ENCODE peak calls at places on chromosome 5, in ten cellular contexts. Z, M, I, P, E, J, V, S, X and N are unnamed samples. For H3K4me1, the result is how much of the 10 kb centered on the place peaks cover.

GRCh38 chr5:128015978-128016377 is 67.6 kb upstream of the SLC12A2 start:
- DNase-seq in Z (no peak), V (no peak), M (no peak), J (no peak), P (no peak), E (no peak), S (no peak), X (peak), I (no peak), N (no peak)

GRCh38 chr5:139100825-139101224 is 97.3 kb downstream of the SIL1 start:
- DNase-seq in P (peak), X (peak), V (no peak), S (no peak), Z (no peak), I (no peak), M (no peak), J (no peak), E (peak), N (no peak)

GRCh38 chr5:68780299-68780960 is 313.4 kb upstream of the SLC30A5 start:
- DNase-seq in M (no peak), I (no peak), X (no peak), S (no peak), E (peak), J (no peak), Z (no peak), P (no peak), V (no peak), N (no peak)

GRCh38 chr5:131947445-131947844 is 2.0 kb upstream of the MEIKIN start:
- DNase-seq in E (no peak), S (no peak), J (no peak), V (no peak), X (no peak), I (no peak), P (no peak), M (no peak), Z (no peak), N (no peak)

GRCh38 chr5:3186711-3187450 is 408.8 kb upstream of the IRX1 start:
- DNase-seq in I (no peak), E (no peak), X (no peak), Z (no peak), M (no peak), P (no peak), J (no peak), V (no peak), S (no peak), N (no peak)

GRCh38 chr5:114360816-114361723 is 800 bp upstream of the KCNN2 start:
- DNase-seq in E (peak), S (peak), V (peak), J (peak), P (no peak), I (no peak), M (no peak), Z (no peak), X (peak), N (no peak)

GRCh38 chr5:17317499-17317898 is 100.1 kb downstream of the BASP1 start:
- DNase-seq in E (no peak), X (peak), P (no peak), S (no peak), M (no peak), Z (no peak), J (no peak), I (no peak), V (no peak), N (no peak)

GRCh38 chr5:160083501-160083900 is 35.7 kb downstream of the PWWP2A start:
- DNase-seq in Z (no peak), I (no peak), P (peak), V (no peak), M (no peak), E (no peak), S (no peak), J (no peak), X (peak), N (no peak)

GRCh38 chr5:151240891-151241290 is 12.1 kb upstream of the GM2A start:
- DNase-seq in X (no peak), M (no peak), S (no peak), I (no peak), J (no peak), E (no peak), V (no peak), Z (no peak), P (no peak), N (no peak)

GRCh38 chr5:151236888-151237287 is 13.0 kb upstream of the CCDC69 start:
- DNase-seq in J (no peak), P (no peak), M (no peak), Z (no peak), V (no peak), E (no peak), X (no peak), S (no peak), I (no peak), N (no peak)

GRCh38 chr5:151239237-151239861 is 13.6 kb upstream of the GM2A start:
- DNase-seq in I (no peak), M (no peak), X (peak), E (peak), Z (peak), V (peak), P (no peak), J (peak), S (peak), N (peak)

GRCh38 chr5:151237685-151238084 is 13.8 kb upstream of the CCDC69 start:
- DNase-seq in J (no peak), S (no peak), I (no peak), P (no peak), X (no peak), V (no peak), E (no peak), M (no peak), Z (no peak), N (no peak)

DNA sequence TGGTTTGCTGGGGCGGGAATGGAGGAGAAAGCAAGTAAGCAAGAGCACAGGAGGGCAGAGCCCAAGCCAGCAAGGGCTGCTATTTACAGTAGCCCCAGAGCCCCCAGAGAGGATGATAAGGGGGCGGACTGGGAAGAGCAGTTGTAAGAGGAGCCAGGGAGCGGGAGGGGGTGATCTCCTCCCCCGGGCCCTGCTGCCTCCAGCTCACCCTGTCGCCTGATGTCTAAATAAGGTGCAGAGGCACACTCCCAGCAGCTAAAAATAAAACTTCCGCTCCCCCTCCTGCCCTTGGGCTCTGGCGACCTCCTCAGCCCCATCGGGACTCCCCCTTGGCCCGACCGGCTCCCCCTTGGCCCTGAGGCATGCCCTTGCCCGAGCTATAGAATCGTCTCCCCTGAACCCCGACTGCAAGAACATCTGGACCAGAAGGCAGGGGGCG is 14.4 kb upstream of the CCDC69 start:
- DNase-seq in E (no peak), M (no peak), Z (no peak), P (no peak), J (no peak), I (no peak), S (peak), V (peak), X (no peak), N (no peak)
- H3K27ac ChIP-seq in E (no peak), M (peak), Z (no peak), P (no peak), J (no peak), I (no peak), S (peak), V (peak), X (no peak), N (no peak)

GRCh38 chr5:107464876-107465275 is 205.9 kb downstream of the EFNA5 start:
- DNase-seq in V (no peak), I (no peak), J (no peak), M (no peak), Z (no peak), S (no peak), E (no peak), X (no peak), P (no peak), N (no peak)

GRCh38 chr5:107468286-107468685 is 202.5 kb downstream of the EFNA5 start:
- DNase-seq in V (no peak), M (no peak), E (no peak), I (no peak), J (no peak), S (no peak), X (no peak), Z (no peak), P (peak), N (no peak)

GRCh38 chr5:107464403-107464802 is 206.3 kb downstream of the EFNA5 start:
- DNase-seq in J (no peak), I (no peak), X (no peak), S (no peak), V (no peak), Z (no peak), P (no peak), M (no peak), E (no peak), N (no peak)

GRCh38 chr5:107467137-107467932 is 203.4 kb downstream of the EFNA5 start:
- DNase-seq in S (no peak), J (peak), P (no peak), E (no peak), Z (no peak), I (no peak), M (no peak), X (no peak), V (no peak), N (no peak)

GRCh38 chr5:107466233-107466769 is 204.4 kb downstream of the EFNA5 start:
- DNase-seq in M (no peak), X (peak), I (no peak), S (no peak), E (peak), P (peak), J (peak), V (no peak), Z (no peak), N (peak)
- H3K4me1 ChIP-seq in M (under half), X (under half), I (under half), S (under half), E (under half), P (under half), J (under half), V (under half), Z (under half), N (under half)

DNA sequence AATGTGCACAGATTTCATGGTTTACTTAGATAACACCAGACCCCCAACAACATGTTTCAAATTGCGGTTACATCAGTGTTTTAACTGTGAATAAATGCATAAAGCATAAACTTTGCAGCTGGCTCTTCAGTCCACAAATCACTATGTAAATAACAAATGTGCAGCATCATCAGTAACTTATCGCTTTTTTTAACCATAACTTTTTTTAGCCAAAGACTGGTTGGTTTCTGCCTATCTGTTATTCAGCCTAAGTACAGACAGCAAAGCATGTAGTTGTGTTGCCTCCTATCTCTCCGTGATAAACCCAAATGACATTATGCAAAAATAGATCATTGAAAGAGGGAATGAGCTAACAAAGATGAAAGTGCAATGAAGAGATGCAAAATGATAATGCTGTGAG is 108.7 kb downstream of the PDE8B start:
- DNase-seq in E (peak), X (no peak), S (no peak), M (no peak), Z (no peak), P (no peak), I (no peak), J (no peak), V (no peak), N (no peak)
- H3K27ac ChIP-seq in E (no peak), X (no peak), S (no peak), M (no peak), Z (no peak), P (no peak), I (no peak), J (no peak), V (no peak), N (no peak)

GRCh38 chr5:36657563-36657995 is 51.2 kb downstream of the SLC1A3 start:
- DNase-seq in J (no peak), E (peak), Z (no peak), M (no peak), P (peak), I (no peak), S (peak), X (peak), V (no peak), N (no peak)
- H3K4me1 ChIP-seq in J (under half), E (under half), Z (under half), M (under half), P (under half), I (under half), S (under half), X (under half), V (half or more), N (under half)